ENCODE peak calls at places on chromosome 7, in five cellular contexts. J, Q, F, I and T are unnamed samples.

GRCh38 chr7:96321041-96321669 is 743 bp downstream of the SLC25A13 start:
- DNase-seq in J (peak), Q (peak), F (peak), I (peak), T (peak)

GRCh38 chr7:105388373-105389089 is at the start of gene SRPK2:
- DNase-seq in J (peak), Q (peak), F (peak), I (peak), T (peak)

GRCh38 chr7:120553497-120553896 is 280.5 kb downstream of the KCND2 start:
- DNase-seq in J (no peak), Q (no peak), F (no peak), I (no peak), T (no peak)

GRCh38 chr7:13057462-13058200 is 370.2 kb downstream of the ARL4A start:
- DNase-seq in J (no peak), Q (no peak), F (no peak), I (peak), T (no peak)

GRCh38 chr7:8597565-8597964 is 164.2 kb downstream of the NXPH1 start:
- DNase-seq in J (no peak), Q (no peak), F (no peak), I (no peak), T (no peak)

GRCh38 chr7:99036531-99037175 is 107.3 kb downstream of the SMURF1 start:
- DNase-seq in J (peak), Q (no peak), F (peak), I (peak), T (peak)

GRCh38 chr7:35624299-35625186 is 70.4 kb downstream of the HERPUD2 start:
- DNase-seq in J (peak), Q (no peak), F (peak), I (peak), T (peak)

GRCh38 chr7:101985646-101986199 is 168.3 kb downstream of the CUX1 start:
- DNase-seq in J (peak), Q (no peak), F (no peak), I (no peak), T (no peak)

GRCh38 chr7:32140540-32140939 is 70.3 kb upstream of the PDE1C start:
- DNase-seq in J (no peak), Q (no peak), F (no peak), I (no peak), T (no peak)

GRCh38 chr7:64870656-64871055 is 32.4 kb upstream of the ZNF273 start:
- DNase-seq in J (no peak), Q (no peak), F (no peak), I (no peak), T (no peak)

GRCh38 chr7:24778543-24779282 is 21.4 kb upstream of the GSDME start:
- DNase-seq in J (no peak), Q (peak), F (peak), I (peak), T (no peak)

GRCh38 chr7:38675500-38676106 is 44.4 kb upstream of the AMPH start:
- DNase-seq in J (peak), Q (no peak), F (no peak), I (no peak), T (no peak)